ENCODE peak calls at places on chromosomes 16 and 17, in eight cellular contexts. S is PC-9, Y is left ventricle myocardium inferior, Q is GM06990, U is astrocyte of the spinal cord, H is neural progenitor cell, P is GM23338, W is fibroblast of mammary gland. O is an unnamed sample.

GRCh38 chr17:69878661-69879060 is 196.4 kb upstream of the KCNJ16 start:
- DNase-seq in Q (no peak), W (no peak), U (no peak), S (no peak), H (no peak), P (no peak), Y (no peak), O (no peak)

GRCh38 chr17:83198366-83199341 is 119.2 kb downstream of the METRNL start:
- DNase-seq in P (no peak), W (no peak), H (no peak), Y (peak), U (no peak), S (no peak), Q (no peak), O (peak)

GRCh38 chr17:862584-862983 is 80.4 kb downstream of the MRM3 start:
- DNase-seq in S (no peak), U (no peak), Y (no peak), P (no peak), Q (no peak), W (peak), H (no peak), O (no peak)

GRCh38 chr16:88718178-88718577 is 11.9 kb downstream of the CTU2 start:
- DNase-seq in S (no peak), Q (no peak), U (no peak), Y (no peak), P (no peak), H (no peak), W (no peak), O (no peak)

GRCh38 chr17:76697702-76698465 is 12.9 kb downstream of the MXRA7 start:
- DNase-seq in P (peak), S (no peak), U (peak), H (peak), W (no peak), Q (no peak), Y (no peak), O (no peak)

GRCh38 chr16:57619133-57619605 is 9.3 kb upstream of the ADGRG1 start:
- DNase-seq in Y (no peak), S (no peak), P (no peak), W (no peak), H (no peak), Q (no peak), U (no peak), O (no peak)

GRCh38 chr17:66691644-66692500 is 143.0 kb upstream of the CACNG5 start:
- DNase-seq in Q (no peak), H (no peak), Y (no peak), U (peak), S (peak), P (no peak), W (peak), O (no peak)

GRCh38 chr17:65495255-65496060 is 66.0 kb downstream of the AXIN2 start:
- DNase-seq in P (peak), S (peak), W (no peak), Q (no peak), H (peak), Y (no peak), U (peak), O (no peak)

GRCh38 chr16:2857451-2858244 is at the start of gene PRSS22:
- DNase-seq in S (peak), Q (no peak), P (peak), U (no peak), Y (no peak), W (no peak), H (peak), O (no peak)

GRCh38 chr16:64648282-64648681 is 473.6 kb downstream of the CDH11 start:
- DNase-seq in Y (no peak), H (no peak), W (no peak), S (no peak), U (no peak), Q (no peak), P (no peak), O (no peak)

GRCh38 chr17:38578641-38579480 is 26.9 kb downstream of the SRCIN1 start:
- DNase-seq in S (no peak), Y (no peak), U (no peak), P (no peak), Q (no peak), H (peak), W (no peak), O (no peak)

GRCh38 chr17:9018731-9019130 is 2.6 kb upstream of the NTN1 start:
- DNase-seq in U (no peak), S (no peak), P (no peak), W (no peak), H (no peak), Y (no peak), Q (no peak), O (no peak)

GRCh38 chr17:36085710-36086268 is 4.2 kb downstream of the CCL3 start:
- DNase-seq in S (no peak), P (no peak), Q (no peak), H (no peak), Y (no peak), U (no peak), W (peak), O (peak)

DNA sequence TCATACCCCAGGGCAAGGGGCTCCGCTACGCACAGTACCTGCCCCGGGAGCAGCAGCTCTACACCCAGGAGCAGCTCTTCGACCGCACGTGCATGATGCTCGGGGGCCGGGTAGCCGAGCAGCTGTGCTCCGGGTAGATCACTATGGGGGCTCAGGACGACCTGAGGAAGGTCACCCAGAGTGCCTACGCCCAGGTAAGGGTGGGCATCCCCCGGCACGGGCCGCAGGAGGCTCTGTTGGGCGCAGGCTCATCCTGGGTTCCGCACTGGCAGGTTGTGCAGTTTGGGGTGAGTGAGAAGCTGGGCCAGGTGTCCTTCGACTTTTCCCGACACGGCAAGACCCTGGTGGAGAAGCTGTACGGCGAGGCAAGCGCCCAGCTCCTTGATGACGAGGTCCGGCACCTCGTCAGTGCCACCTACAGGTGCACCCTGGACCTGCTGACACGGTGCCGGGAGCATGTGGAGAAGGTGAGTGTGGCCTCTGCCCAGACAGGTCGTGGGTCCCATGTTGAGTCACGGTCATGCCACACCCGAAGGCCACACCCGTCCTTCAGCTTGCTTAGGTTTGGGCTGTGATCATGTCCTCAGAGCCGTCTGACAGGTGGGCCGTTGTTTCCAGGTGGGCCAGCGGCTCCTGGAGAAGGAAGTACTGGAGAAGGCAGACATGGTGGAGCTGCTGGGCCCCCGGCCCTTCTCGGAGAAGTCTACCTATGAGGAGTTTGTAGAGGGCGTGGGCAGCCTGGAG is 19.3 kb downstream of the DBNDD1 start:
- DNase-seq in Q (no peak), U (no peak), W (no peak), S (no peak), P (no peak), Y (no peak), H (no peak), O (no peak)
- TF ChIP-seq CTCF in Q (no peak), U (peak), W (no peak), S (no peak), P (peak), Y (no peak), H (peak), O (no peak)

GRCh38 chr16:51151951-51152663 is 1.0 kb upstream of the SALL1 start:
- DNase-seq in P (peak), H (peak), Q (no peak), S (no peak), Y (no peak), W (peak), U (peak), O (no peak)
- TF ChIP-seq CTCF in P (no peak), H (peak), Q (no peak), S (no peak), Y (no peak), W (peak), U (no peak), O (no peak)

DNA sequence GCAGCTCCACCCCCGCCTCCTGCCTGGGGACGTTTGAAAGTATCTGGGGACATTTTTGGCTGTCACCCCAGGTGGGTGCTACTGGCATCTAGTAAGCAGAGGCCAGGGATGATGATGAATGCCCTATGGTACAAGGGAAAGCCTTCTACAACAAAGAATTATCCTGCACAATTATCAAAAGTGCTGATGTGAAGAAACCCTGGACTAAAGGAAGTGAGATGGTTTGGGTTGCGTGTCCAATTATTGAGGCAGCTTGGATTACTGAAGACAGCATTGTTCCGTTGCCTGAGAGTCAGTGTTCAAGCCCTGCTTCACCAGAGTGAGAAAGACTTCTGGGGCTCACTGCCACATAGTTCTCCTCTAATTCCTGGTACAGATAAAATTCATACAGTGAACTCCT is 343.4 kb downstream of the CA10 start:
- DNase-seq in Y (no peak), U (no peak), H (no peak), Q (no peak), S (no peak), W (no peak), P (no peak), O (no peak)
- TF ChIP-seq CTCF in Y (no peak), U (no peak), H (no peak), Q (no peak), S (no peak), W (no peak), P (no peak), O (no peak)

GRCh38 chr17:73307130-73307529 is 4.7 kb downstream of the CDC42EP4 start:
- DNase-seq in Q (no peak), Y (peak), S (peak), H (no peak), W (no peak), P (no peak), U (no peak), O (no peak)

GRCh38 chr17:73305845-73306836 is 5.7 kb downstream of the CDC42EP4 start:
- DNase-seq in H (no peak), W (no peak), P (no peak), S (no peak), Y (no peak), U (no peak), Q (no peak), O (no peak)

GRCh38 chr17:73304438-73304837 is 7.4 kb downstream of the CDC42EP4 start:
- DNase-seq in W (peak), Y (no peak), U (no peak), S (no peak), P (no peak), Q (no peak), H (no peak), O (no peak)

GRCh38 chr17:73302189-73302588 is 9.6 kb downstream of the CDC42EP4 start:
- DNase-seq in W (peak), Q (no peak), Y (no peak), S (no peak), H (no peak), U (peak), P (no peak), O (no peak)

GRCh38 chr17:73304971-73305786 is 6.6 kb downstream of the CDC42EP4 start:
- DNase-seq in W (peak), S (peak), U (peak), Y (peak), P (peak), Q (no peak), H (peak), O (no peak)
- TF ChIP-seq CTCF in W (peak), S (peak), U (peak), Y (peak), P (peak), Q (no peak), H (peak), O (peak)

GRCh38 chr16:85491798-85492616 is 121.1 kb upstream of the GSE1 start:
- DNase-seq in W (peak), Y (peak), Q (no peak), H (no peak), S (peak), P (peak), U (no peak), O (no peak)
- TF ChIP-seq CTCF in W (no peak), Y (no peak), Q (no peak), H (no peak), S (no peak), P (no peak), U (no peak), O (no peak)

GRCh38 chr17:7841622-7842379 is 7.8 kb downstream of the KDM6B start:
- DNase-seq in P (peak), W (peak), Q (peak), U (peak), Y (peak), H (peak), S (peak), O (peak)
- TF ChIP-seq CTCF in P (no peak), W (no peak), Q (peak), U (peak), Y (peak), H (peak), S (no peak), O (peak)

O was measured in CD14-positive monocyte.